ENCODE peak calls at places on chromosome 11, in eight cellular contexts. F is HepG2, D is upper lobe of left lung, C is GM12878, Z is HCT116, R is K562, B is Panc1, I is GM23338. P is an unnamed sample.

GRCh38 chr11:119474682-119475596 is 52.0 kb upstream of the THY1 start:
- ATAC-seq in D (peak; percentile 85), B (peak; percentile 85), I (peak; percentile 82), C (peak; percentile 87), Z (peak; percentile 78), R (peak; percentile 89), F (peak; percentile 62), P (peak; percentile 75)

GRCh38 chr11:61092280-61092766 is 10.0 kb upstream of the CD5 start:
- ATAC-seq in I (no peak), F (no peak), C (peak; percentile 81), R (no peak), Z (no peak), D (peak; percentile 45), B (no peak), P (no peak)

GRCh38 chr11:121249039-121249663 is 43.4 kb upstream of the SC5D start:
- ATAC-seq in I (peak; percentile 66), Z (peak; percentile 84), C (peak; percentile 91), D (peak; percentile 87), F (peak; percentile 57), R (peak; percentile 70), B (peak; percentile 71), P (peak; percentile 51)

GRCh38 chr11:106925245-106925644 is 93.0 kb downstream of the GUCY1A2 start:
- ATAC-seq in C (no peak), R (no peak), D (no peak), B (no peak), I (no peak), F (no peak), Z (no peak), P (no peak)

GRCh38 chr11:63511349-63511748 is 5.5 kb downstream of the LGALS12 start:
- ATAC-seq in F (no peak), B (no peak), I (no peak), D (no peak), R (no peak), Z (no peak), C (no peak), P (no peak)

GRCh38 chr11:7473702-7474101 is 11.6 kb upstream of the OLFML1 start:
- ATAC-seq in R (no peak), D (no peak), I (no peak), Z (no peak), C (peak; percentile 98), F (no peak), B (no peak), P (no peak)

GRCh38 chr11:121159721-121160120 is 58.7 kb downstream of the TECTA start:
- ATAC-seq in F (no peak), D (no peak), B (no peak), C (no peak), Z (no peak), I (no peak), R (no peak), P (no peak)

GRCh38 chr11:116595305-116595880 is 177.4 kb downstream of the BUD13 start:
- ATAC-seq in Z (peak; percentile 25), I (no peak), R (no peak), B (no peak), D (no peak), F (peak; percentile 68), C (no peak), P (no peak)

GRCh38 chr11:87012673-87013072 is 25.1 kb upstream of the TMEM135 start:
- ATAC-seq in F (no peak), C (no peak), D (no peak), B (peak; percentile 63), I (no peak), R (peak; percentile 54), Z (no peak), P (no peak)

GRCh38 chr11:67644042-67644441 is 4.5 kb upstream of the TBX10 start:
- ATAC-seq in Z (no peak), C (no peak), D (no peak), F (no peak), I (peak; percentile 9), R (peak; percentile 59), B (no peak), P (no peak)

GRCh38 chr11:120709808-120710207 is 198.3 kb downstream of the GRIK4 start:
- ATAC-seq in D (no peak), B (peak; percentile 8), C (peak; percentile 91), F (no peak), R (no peak), I (no peak), Z (no peak), P (no peak)

GRCh38 chr11:86978756-86979608 is 23.8 kb upstream of the FZD4 start:
- ATAC-seq in I (peak; percentile 43), D (peak; percentile 51), F (peak; percentile 77), R (peak; percentile 96), C (peak; percentile 91), B (peak; percentile 92), Z (peak; percentile 93), P (no peak)

GRCh38 chr11:25351091-25351803 is 854.4 kb downstream of the LUZP2 start:
- ATAC-seq in R (no peak), F (no peak), D (peak; percentile 17), C (no peak), Z (no peak), B (no peak), I (no peak), P (no peak)

GRCh38 chr11:95968585-95968984 is 44.7 kb upstream of the MTMR2 start:
- ATAC-seq in C (no peak), D (no peak), F (peak; percentile 47), R (no peak), B (no peak), I (no peak), Z (no peak), P (no peak)

GRCh38 chr11:99406345-99406744 is 385.6 kb downstream of the CNTN5 start:
- ATAC-seq in F (no peak), Z (no peak), B (no peak), D (no peak), R (no peak), I (no peak), C (no peak), P (no peak)

GRCh38 chr11:15523576-15523975 is 408.9 kb downstream of the INSC start:
- ATAC-seq in I (no peak), D (no peak), B (no peak), C (no peak), Z (no peak), R (no peak), F (no peak), P (no peak)

GRCh38 chr11:15526032-15526431 is 411.3 kb downstream of the INSC start:
- ATAC-seq in F (no peak), I (no peak), C (no peak), R (no peak), Z (no peak), D (no peak), B (no peak), P (no peak)

GRCh38 chr11:15519911-15520310 is 405.2 kb downstream of the INSC start:
- ATAC-seq in Z (no peak), F (no peak), C (peak; percentile 34), I (peak; percentile 43), D (no peak), R (no peak), B (no peak), P (no peak)

GRCh38 chr11:15526859-15527450 is 412.2 kb downstream of the INSC start:
- ATAC-seq in D (no peak), B (no peak), R (no peak), I (no peak), C (no peak), F (no peak), Z (no peak), P (no peak)

DNA sequence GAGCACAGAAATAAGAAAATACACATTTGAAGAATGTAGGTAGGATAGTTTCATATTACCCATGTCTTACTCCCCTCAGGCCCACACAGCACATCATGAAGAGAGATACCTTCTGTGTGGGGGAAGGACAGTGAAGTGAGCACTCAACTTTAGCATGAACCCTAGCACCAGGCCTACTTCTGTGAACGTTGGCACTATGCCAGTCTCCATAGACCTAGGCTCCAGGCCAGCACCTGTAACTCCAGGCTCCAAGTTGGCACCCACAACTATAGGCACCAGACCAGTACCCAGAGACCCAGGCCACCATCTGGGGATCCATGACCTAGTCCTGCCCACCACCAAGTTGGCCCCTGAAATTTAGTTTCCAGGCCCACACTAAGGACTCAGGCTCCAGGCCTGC is 410.9 kb downstream of the INSC start:
- ATAC-seq in C (no peak), B (no peak), Z (no peak), R (no peak), I (no peak), D (no peak), F (no peak), P (no peak)
- H3K4me1 ChIP-seq in C (no peaks in the 10 kb centered on the region), B (no peaks in the 10 kb centered on the region), Z (no peaks in the 10 kb centered on the region), R (no peaks in the 10 kb centered on the region), I (no peaks in the 10 kb centered on the region), D (no peaks in the 10 kb centered on the region), F (no peaks in the 10 kb centered on the region), P (no peaks in the 10 kb centered on the region)

DNA sequence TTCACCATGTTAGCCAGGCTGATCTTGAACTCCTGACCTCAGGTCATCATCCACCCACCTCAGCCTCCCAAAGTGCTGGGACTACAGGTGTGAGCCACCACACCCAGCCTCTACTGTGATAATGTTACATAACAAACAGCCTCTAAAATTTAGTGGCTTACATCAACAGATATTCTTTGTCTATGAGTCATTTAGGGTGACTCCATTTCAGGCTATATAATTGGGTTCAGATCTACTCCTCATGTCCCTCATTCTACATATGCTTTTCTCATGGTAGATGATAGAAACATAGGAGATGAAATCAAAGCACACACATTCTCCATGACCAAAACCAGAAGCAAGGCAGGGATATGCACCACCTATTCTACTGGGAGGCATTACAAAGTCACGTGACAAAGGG is 72.7 kb downstream of the SIK2 start:
- ATAC-seq in D (no peak), R (no peak), B (no peak), I (no peak), C (no peak), F (no peak), Z (no peak), P (no peak)
- TF ChIP-seq POLR2AphosphoS5 in D (no peak), R (no peak), B (no peak), I (no peak), C (no peak), F (no peak), Z (no peak), P (no peak)

GRCh38 chr11:77395460-77396175 is 78.3 kb downstream of the PAK1 start:
- ATAC-seq in Z (no peak), C (peak; percentile 38), D (no peak), R (no peak), F (no peak), B (no peak), I (no peak), P (no peak)
- H3K27ac ChIP-seq in Z (no peak overlapping the region), C (no peak overlapping the region), D (no peak overlapping the region), R (no peak overlapping the region), F (no peak overlapping the region), B (no peak overlapping the region), I (no peak overlapping the region), P (no peak overlapping the region)

GRCh38 chr11:57223601-57224000 is 13.4 kb downstream of the APLNR start:
- ATAC-seq in D (no peak), I (no peak), Z (no peak), B (no peak), C (no peak), R (no peak), F (no peak), P (no peak)

GRCh38 chr11:57217053-57217452 is 20.0 kb downstream of the APLNR start:
- ATAC-seq in C (no peak), I (no peak), B (no peak), D (no peak), F (no peak), R (no peak), Z (no peak), P (no peak)

GRCh38 chr11:57216463-57216862 is 20.6 kb downstream of the APLNR start:
- ATAC-seq in C (no peak), Z (no peak), F (no peak), D (no peak), R (no peak), I (no peak), B (no peak), P (no peak)

GRCh38 chr11:57222239-57222638 is 14.8 kb downstream of the APLNR start:
- ATAC-seq in I (no peak), C (no peak), B (no peak), F (no peak), D (no peak), Z (no peak), R (no peak), P (no peak)

GRCh38 chr11:57219021-57219627 is 17.9 kb downstream of the APLNR start:
- ATAC-seq in D (peak; percentile 61), Z (no peak), R (no peak), F (no peak), C (no peak), I (no peak), B (no peak), P (peak; percentile 72)
- H3K4me1 ChIP-seq in D (peaks cover 9% of the 10 kb centered on the region), Z (no peaks in the 10 kb centered on the region), R (peaks cover 3% of the 10 kb centered on the region), F (no peaks in the 10 kb centered on the region), C (no peaks in the 10 kb centered on the region), I (peaks cover 7% of the 10 kb centered on the region), B (no peaks in the 10 kb centered on the region), P (no peaks in the 10 kb centered on the region)

P was measured in gastroesophageal sphincter.